ENCODE peak calls at places on chromosomes 6 and 20, in nine cellular contexts. One of them, this sample, is unnamed.
A peak's percentile ranks its signal among the peaks of the same experiment; 100 is the strongest.

GRCh38 chr6:2038096-2038495 is 207.3 kb downstream of the GMDS start:
- DNase-seq in body of pancreas: no peak
- DNase-seq in upper lobe of right lung: no peak
- DNase-seq in A549: no peak
- DNase-seq in neural progenitor cell: no peak
- DNase-seq in IMR-90: peak; percentile 37
- DNase-seq in hepatocyte: no peak
- DNase-seq in Peyer's patch: peak; percentile 22
- DNase-seq in GM23338: no peak
- DNase-seq in this sample: no peak

GRCh38 chr6:42200035-42200434 is 5.3 kb upstream of the GUCA1B start:
- DNase-seq in upper lobe of right lung: no peak
- DNase-seq in IMR-90: peak; percentile 99
- DNase-seq in neural progenitor cell: no peak
- DNase-seq in GM23338: no peak
- DNase-seq in hepatocyte: peak; percentile 70
- DNase-seq in A549: no peak
- DNase-seq in Peyer's patch: no peak
- DNase-seq in body of pancreas: no peak
- DNase-seq in this sample: no peak

GRCh38 chr20:49395659-49396058 is 86.8 kb downstream of the KCNB1 start:
- DNase-seq in neural progenitor cell: no peak
- DNase-seq in body of pancreas: no peak
- DNase-seq in upper lobe of right lung: no peak
- DNase-seq in A549: no peak
- DNase-seq in IMR-90: no peak
- DNase-seq in hepatocyte: no peak
- DNase-seq in GM23338: no peak
- DNase-seq in Peyer's patch: no peak
- DNase-seq in this sample: no peak

GRCh38 chr20:51447097-51447764 is 95.3 kb downstream of the NFATC2 start:
- DNase-seq in upper lobe of right lung: no peak
- DNase-seq in Peyer's patch: peak; percentile 31
- DNase-seq in IMR-90: peak; percentile 98
- DNase-seq in body of pancreas: peak; percentile 38
- DNase-seq in A549: peak; percentile 60
- DNase-seq in GM23338: peak; percentile 23
- DNase-seq in hepatocyte: peak; percentile 79
- DNase-seq in neural progenitor cell: peak; percentile 36
- DNase-seq in this sample: peak; percentile 76

GRCh38 chr20:41910558-41910957 is 292.4 kb upstream of the CHD6 start:
- DNase-seq in hepatocyte: no peak
- DNase-seq in GM23338: no peak
- DNase-seq in A549: no peak
- DNase-seq in upper lobe of right lung: no peak
- DNase-seq in IMR-90: no peak
- DNase-seq in body of pancreas: no peak
- DNase-seq in Peyer's patch: no peak
- DNase-seq in neural progenitor cell: no peak
- DNase-seq in this sample: no peak

GRCh38 chr6:79544939-79545450 is 7.8 kb upstream of the LCA5 start:
- DNase-seq in IMR-90: peak; percentile 99
- DNase-seq in upper lobe of right lung: peak; percentile 71
- DNase-seq in A549: peak; percentile 90
- DNase-seq in neural progenitor cell: peak; percentile 86
- DNase-seq in GM23338: peak; percentile 97
- DNase-seq in Peyer's patch: no peak
- DNase-seq in hepatocyte: peak; percentile 90
- DNase-seq in body of pancreas: peak; percentile 45
- DNase-seq in this sample: peak; percentile 81

GRCh38 chr6:93419304-93420162 is at the start of gene EPHA7:
- DNase-seq in Peyer's patch: peak; percentile 39
- DNase-seq in upper lobe of right lung: peak; percentile 93
- DNase-seq in A549: peak; percentile 46
- DNase-seq in hepatocyte: peak; percentile 97
- DNase-seq in IMR-90: peak; percentile 76
- DNase-seq in neural progenitor cell: peak; percentile 100
- DNase-seq in GM23338: peak; percentile 98
- DNase-seq in body of pancreas: peak; percentile 91
- DNase-seq in this sample: peak; percentile 98

GRCh38 chr20:41398408-41398807 is 31.8 kb upstream of the EMILIN3 start:
- DNase-seq in Peyer's patch: no peak
- DNase-seq in upper lobe of right lung: no peak
- DNase-seq in body of pancreas: no peak
- DNase-seq in GM23338: no peak
- DNase-seq in hepatocyte: peak; percentile 57
- DNase-seq in neural progenitor cell: no peak
- DNase-seq in IMR-90: peak; percentile 64
- DNase-seq in A549: no peak
- DNase-seq in this sample: no peak

GRCh38 chr6:135759831-135760230 is 91.7 kb upstream of the PDE7B start:
- DNase-seq in Peyer's patch: no peak
- DNase-seq in GM23338: peak; percentile 64
- DNase-seq in A549: peak; percentile 10
- DNase-seq in hepatocyte: no peak
- DNase-seq in upper lobe of right lung: no peak
- DNase-seq in neural progenitor cell: peak; percentile 6
- DNase-seq in body of pancreas: no peak
- DNase-seq in IMR-90: peak; percentile 41
- DNase-seq in this sample: no peak

GRCh38 chr6:72963946-72964345 is 261.4 kb downstream of the KHDC1L start:
- DNase-seq in Peyer's patch: no peak
- DNase-seq in hepatocyte: no peak
- DNase-seq in A549: no peak
- DNase-seq in body of pancreas: no peak
- DNase-seq in neural progenitor cell: no peak
- DNase-seq in GM23338: no peak
- DNase-seq in upper lobe of right lung: no peak
- DNase-seq in IMR-90: peak; percentile 43
- DNase-seq in this sample: no peak

GRCh38 chr6:70479236-70479635 is 65.9 kb downstream of the FAM135A start:
- DNase-seq in Peyer's patch: no peak
- DNase-seq in IMR-90: peak; percentile 35
- DNase-seq in hepatocyte: peak; percentile 30
- DNase-seq in neural progenitor cell: peak; percentile 35
- DNase-seq in A549: no peak
- DNase-seq in GM23338: no peak
- DNase-seq in upper lobe of right lung: no peak
- DNase-seq in body of pancreas: no peak
- DNase-seq in this sample: no peak

GRCh38 chr6:29631209-29631810 is 1.7 kb downstream of the GABBR1 start:
- DNase-seq in A549: no peak
- DNase-seq in body of pancreas: no peak
- DNase-seq in Peyer's patch: no peak
- DNase-seq in hepatocyte: peak; percentile 38
- DNase-seq in neural progenitor cell: peak; percentile 47
- DNase-seq in IMR-90: peak; percentile 34
- DNase-seq in GM23338: peak; percentile 68
- DNase-seq in upper lobe of right lung: no peak
- DNase-seq in this sample: no peak

GRCh38 chr6:100464910-100465700 is at the start of gene SIM1:
- DNase-seq in Peyer's patch: no peak
- DNase-seq in GM23338: peak; percentile 96
- DNase-seq in A549: no peak
- DNase-seq in body of pancreas: peak; percentile 82
- DNase-seq in neural progenitor cell: peak; percentile 96
- DNase-seq in IMR-90: peak; percentile 59
- DNase-seq in hepatocyte: peak; percentile 73
- DNase-seq in upper lobe of right lung: no peak
- DNase-seq in this sample: peak; percentile 84

GRCh38 chr20:60789399-60789798 is 462.7 kb upstream of the CDH4 start:
- DNase-seq in GM23338: no peak
- DNase-seq in neural progenitor cell: no peak
- DNase-seq in A549: no peak
- DNase-seq in body of pancreas: no peak
- DNase-seq in upper lobe of right lung: no peak
- DNase-seq in hepatocyte: no peak
- DNase-seq in IMR-90: no peak
- DNase-seq in Peyer's patch: no peak
- DNase-seq in this sample: no peak

GRCh38 chr6:39441301-39441700 is 118.8 kb upstream of the KCNK16 start:
- DNase-seq in GM23338: no peak
- DNase-seq in A549: no peak
- DNase-seq in hepatocyte: no peak
- DNase-seq in Peyer's patch: no peak
- DNase-seq in body of pancreas: no peak
- DNase-seq in upper lobe of right lung: no peak
- DNase-seq in IMR-90: no peak
- DNase-seq in neural progenitor cell: no peak
- DNase-seq in this sample: no peak

GRCh38 chr20:44215125-44215524 is 4.6 kb upstream of the OSER1 start:
- DNase-seq in A549: peak; percentile 57
- DNase-seq in hepatocyte: peak; percentile 85
- DNase-seq in IMR-90: peak; percentile 62
- DNase-seq in neural progenitor cell: peak; percentile 75
- DNase-seq in GM23338: peak; percentile 81
- DNase-seq in Peyer's patch: peak; percentile 67
- DNase-seq in upper lobe of right lung: peak; percentile 78
- DNase-seq in body of pancreas: peak; percentile 68
- DNase-seq in this sample: peak; percentile 83

GRCh38 chr6:137931849-137932465 is 64.9 kb downstream of the TNFAIP3 start:
- DNase-seq in hepatocyte: no peak
- DNase-seq in upper lobe of right lung: no peak
- DNase-seq in IMR-90: no peak
- DNase-seq in GM23338: no peak
- DNase-seq in Peyer's patch: no peak
- DNase-seq in A549: no peak
- DNase-seq in neural progenitor cell: no peak
- DNase-seq in body of pancreas: no peak
- DNase-seq in this sample: no peak

DNA sequence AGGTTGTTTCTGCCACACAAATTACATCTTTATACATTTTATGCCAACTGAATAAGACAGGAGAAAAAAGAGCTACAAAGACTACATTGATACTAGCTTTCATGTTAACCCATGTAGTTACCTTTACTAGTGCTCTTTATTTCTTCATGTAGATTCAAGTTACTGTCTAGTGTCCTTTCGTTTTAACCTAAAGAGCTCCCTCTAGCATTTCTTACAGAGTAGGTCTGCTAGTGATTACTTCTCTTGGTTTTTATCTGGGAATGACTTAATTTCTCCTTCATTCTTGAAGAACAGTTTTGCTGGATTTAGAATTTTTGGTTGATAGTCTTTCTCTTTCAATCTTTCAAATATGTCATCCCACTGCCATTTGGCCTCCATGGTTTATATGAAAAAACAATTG is 21.2 kb upstream of the NOP56 start:
- DNase-seq in GM23338: peak; percentile 8
- DNase-seq in upper lobe of right lung: no peak
- DNase-seq in Peyer's patch: no peak
- DNase-seq in IMR-90: no peak
- DNase-seq in hepatocyte: no peak
- DNase-seq in A549: no peak
- DNase-seq in body of pancreas: no peak
- DNase-seq in neural progenitor cell: no peak
- DNase-seq in this sample: no peak
- TF ChIP-seq CTCF in GM23338: peak; percentile 29
- TF ChIP-seq CTCF in upper lobe of right lung: no peak
- TF ChIP-seq CTCF in Peyer's patch: peak; percentile 22
- TF ChIP-seq CTCF in IMR-90: no peak
- TF ChIP-seq CTCF in hepatocyte: no peak
- TF ChIP-seq CTCF in A549: peak; percentile 42
- TF ChIP-seq CTCF in body of pancreas: no peak
- TF ChIP-seq CTCF in neural progenitor cell: peak; percentile 37
- TF ChIP-seq CTCF in this sample: no peak

GRCh38 chr6:36118550-36119107 is 11.7 kb upstream of the MAPK13 start:
- DNase-seq in neural progenitor cell: no peak
- DNase-seq in GM23338: no peak
- DNase-seq in upper lobe of right lung: no peak
- DNase-seq in hepatocyte: peak; percentile 74
- DNase-seq in Peyer's patch: no peak
- DNase-seq in IMR-90: no peak
- DNase-seq in A549: no peak
- DNase-seq in body of pancreas: no peak
- DNase-seq in this sample: no peak
- H3K4me1 ChIP-seq in neural progenitor cell: peaks cover 11% of the 10 kb centered on the region
- H3K4me1 ChIP-seq in GM23338: peaks cover 12% of the 10 kb centered on the region
- H3K4me1 ChIP-seq in upper lobe of right lung: peaks cover 23% of the 10 kb centered on the region
- H3K4me1 ChIP-seq in hepatocyte: peaks cover 11% of the 10 kb centered on the region
- H3K4me1 ChIP-seq in Peyer's patch: peaks cover 21% of the 10 kb centered on the region
- H3K4me1 ChIP-seq in IMR-90: peaks cover 6% of the 10 kb centered on the region
- H3K4me1 ChIP-seq in A549: peaks cover 9% of the 10 kb centered on the region
- H3K4me1 ChIP-seq in body of pancreas: peaks cover 9% of the 10 kb centered on the region
- H3K4me1 ChIP-seq in this sample: no peaks in the 10 kb centered on the region

DNA sequence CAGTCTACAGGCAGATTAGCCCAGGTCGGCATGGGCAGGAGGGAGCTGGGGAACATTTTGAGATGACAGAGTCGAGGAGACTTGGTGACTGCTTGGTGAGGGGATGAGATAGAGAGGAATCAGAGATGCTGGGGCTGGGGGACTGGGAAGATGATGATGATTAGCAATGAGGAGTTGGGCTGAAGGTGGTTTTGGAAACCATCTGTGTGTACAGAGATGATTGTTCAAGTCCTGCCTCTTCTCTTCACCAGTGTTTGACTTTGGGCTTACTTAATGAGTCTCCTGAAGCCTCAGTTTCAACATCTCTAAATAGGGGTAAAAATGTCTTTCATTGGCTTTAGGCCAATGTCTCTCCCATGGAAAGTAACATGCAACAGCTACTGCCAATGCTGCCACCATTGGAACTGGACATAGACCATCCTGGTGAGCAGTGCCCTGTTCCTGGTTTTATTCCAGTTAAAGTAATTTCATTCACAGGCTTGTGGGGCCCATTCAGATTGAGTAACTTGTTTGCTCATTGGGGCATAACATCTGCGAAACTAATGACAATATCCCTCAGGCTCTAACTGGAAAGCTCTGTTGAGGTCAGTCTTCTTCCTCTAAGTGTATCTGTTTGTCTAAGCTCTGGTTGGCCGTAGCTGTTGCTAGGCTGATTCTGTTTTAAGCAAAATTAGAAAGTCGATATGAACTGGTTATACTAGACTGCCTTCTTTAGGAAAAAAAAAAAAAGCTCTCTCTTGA is 99.1 kb downstream of the ARMC2 start:
- DNase-seq in neural progenitor cell: no peak
- DNase-seq in body of pancreas: peak; percentile 31
- DNase-seq in A549: no peak
- DNase-seq in GM23338: no peak
- DNase-seq in Peyer's patch: no peak
- DNase-seq in upper lobe of right lung: no peak
- DNase-seq in hepatocyte: peak; percentile 58
- DNase-seq in IMR-90: peak; percentile 82
- DNase-seq in this sample: peak; percentile 34
- TF ChIP-seq CTCF in neural progenitor cell: no peak
- TF ChIP-seq CTCF in body of pancreas: no peak
- TF ChIP-seq CTCF in A549: no peak
- TF ChIP-seq CTCF in GM23338: no peak
- TF ChIP-seq CTCF in Peyer's patch: no peak
- TF ChIP-seq CTCF in upper lobe of right lung: no peak
- TF ChIP-seq CTCF in hepatocyte: no peak
- TF ChIP-seq CTCF in IMR-90: no peak
- TF ChIP-seq CTCF in this sample: no peak

DNA sequence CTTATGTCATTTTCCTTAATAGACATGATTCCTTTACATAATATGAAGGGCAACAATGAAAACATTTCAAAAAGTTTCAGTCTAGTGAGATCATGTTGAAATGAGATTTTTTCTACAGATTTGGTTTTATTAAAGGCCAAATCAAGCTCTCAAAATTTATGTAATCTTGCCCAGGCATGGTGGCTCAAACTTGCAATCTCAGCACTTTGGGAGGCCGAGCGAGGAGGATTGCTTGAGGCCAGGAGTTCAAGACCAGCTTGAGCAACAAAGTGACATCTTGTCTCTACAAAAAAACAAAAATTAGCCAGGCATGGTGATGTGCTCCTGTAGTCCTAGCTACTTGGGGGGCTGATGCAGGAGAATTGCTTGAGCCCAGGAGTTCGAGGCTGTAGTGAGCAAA is 50.8 kb downstream of the LRP11 start:
- DNase-seq in upper lobe of right lung: no peak
- DNase-seq in neural progenitor cell: no peak
- DNase-seq in A549: no peak
- DNase-seq in Peyer's patch: no peak
- DNase-seq in IMR-90: no peak
- DNase-seq in body of pancreas: no peak
- DNase-seq in GM23338: no peak
- DNase-seq in hepatocyte: no peak
- DNase-seq in this sample: no peak
- H3K4me1 ChIP-seq in upper lobe of right lung: no peaks in the 10 kb centered on the region
- H3K4me1 ChIP-seq in neural progenitor cell: no peaks in the 10 kb centered on the region
- H3K4me1 ChIP-seq in A549: no peaks in the 10 kb centered on the region
- H3K4me1 ChIP-seq in Peyer's patch: no peaks in the 10 kb centered on the region
- H3K4me1 ChIP-seq in IMR-90: no peaks in the 10 kb centered on the region
- H3K4me1 ChIP-seq in body of pancreas: no peaks in the 10 kb centered on the region
- H3K4me1 ChIP-seq in GM23338: no peaks in the 10 kb centered on the region
- H3K4me1 ChIP-seq in hepatocyte: no peaks in the 10 kb centered on the region
- H3K4me1 ChIP-seq in this sample: no peaks in the 10 kb centered on the region

This sample was measured in testis.